ENCODE peak calls at places on chromosome 14, in seven cellular contexts. One of them, this sample, is unnamed.

GRCh38 chr14:56172571-56172971 is 54.4 kb downstream of the PELI2 start:
- DNase-seq in K562: no peak
- DNase-seq in HCT116: no peak
- DNase-seq in H1: no peak
- DNase-seq in HepG2: no peak
- DNase-seq in GM12878: no peak
- DNase-seq in SK-N-SH: no peak
- DNase-seq in this sample: no peak

GRCh38 chr14:28765169-28765906 is 1.2 kb upstream of the FOXG1 start:
- DNase-seq in SK-N-SH: no peak
- DNase-seq in H1: no peak
- DNase-seq in HCT116: no peak
- DNase-seq in K562: no peak
- DNase-seq in GM12878: no peak
- DNase-seq in HepG2: no peak
- DNase-seq in this sample: no peak

GRCh38 chr14:32265584-32265983 is 62.5 kb upstream of the RNU6-8 start:
- DNase-seq in HCT116: no peak
- DNase-seq in H1: no peak
- DNase-seq in K562: no peak
- DNase-seq in SK-N-SH: no peak
- DNase-seq in HepG2: no peak
- DNase-seq in GM12878: no peak
- DNase-seq in this sample: no peak

GRCh38 chr14:56608682-56609081 is 29.1 kb downstream of the TMEM260 start:
- DNase-seq in SK-N-SH: no peak
- DNase-seq in HepG2: no peak
- DNase-seq in K562: no peak
- DNase-seq in HCT116: peak; percentile 19
- DNase-seq in H1: no peak
- DNase-seq in GM12878: no peak
- DNase-seq in this sample: peak; percentile 15

GRCh38 chr14:52703225-52703624 is 3.8 kb upstream of the PSMC6 start:
- DNase-seq in GM12878: no peak
- DNase-seq in SK-N-SH: no peak
- DNase-seq in H1: no peak
- DNase-seq in K562: no peak
- DNase-seq in HepG2: no peak
- DNase-seq in HCT116: no peak
- DNase-seq in this sample: peak; percentile 39

GRCh38 chr14:78835052-78835451 is 664.9 kb downstream of the NRXN3 start:
- DNase-seq in H1: no peak
- DNase-seq in HCT116: no peak
- DNase-seq in GM12878: no peak
- DNase-seq in SK-N-SH: no peak
- DNase-seq in K562: no peak
- DNase-seq in HepG2: no peak
- DNase-seq in this sample: no peak

GRCh38 chr14:57008534-57008933 is 198.3 kb upstream of the OTX2 start:
- DNase-seq in GM12878: no peak
- DNase-seq in HCT116: no peak
- DNase-seq in HepG2: no peak
- DNase-seq in H1: no peak
- DNase-seq in K562: peak; percentile 18
- DNase-seq in SK-N-SH: no peak
- DNase-seq in this sample: no peak

GRCh38 chr14:63840981-63841380 is 11.8 kb upstream of the SYNE2 start:
- DNase-seq in HCT116: no peak
- DNase-seq in SK-N-SH: no peak
- DNase-seq in K562: no peak
- DNase-seq in GM12878: no peak
- DNase-seq in H1: no peak
- DNase-seq in HepG2: peak; percentile 44
- DNase-seq in this sample: no peak

GRCh38 chr14:104979758-104980591 is 1.8 kb upstream of the AHNAK2 start:
- DNase-seq in SK-N-SH: peak; percentile 81
- DNase-seq in GM12878: no peak
- DNase-seq in K562: no peak
- DNase-seq in H1: no peak
- DNase-seq in HepG2: no peak
- DNase-seq in HCT116: no peak
- DNase-seq in this sample: no peak

GRCh38 chr14:60640859-60641721 is 8.2 kb downstream of the SIX1 start:
- DNase-seq in HepG2: no peak
- DNase-seq in GM12878: no peak
- DNase-seq in K562: no peak
- DNase-seq in SK-N-SH: no peak
- DNase-seq in HCT116: no peak
- DNase-seq in H1: no peak
- DNase-seq in this sample: no peak
- TF ChIP-seq JUND in HepG2: no peak
- TF ChIP-seq JUND in GM12878: no peak
- TF ChIP-seq JUND in K562: no peak
- TF ChIP-seq JUND in SK-N-SH: no peak
- TF ChIP-seq JUND in HCT116: no peak
- TF ChIP-seq JUND in H1: no peak
- TF ChIP-seq JUND in this sample: no peak

GRCh38 chr14:20522332-20522731 is 17.0 kb downstream of the RNASE10 start:
- DNase-seq in HCT116: no peak
- DNase-seq in SK-N-SH: no peak
- DNase-seq in GM12878: no peak
- DNase-seq in H1: no peak
- DNase-seq in HepG2: no peak
- DNase-seq in K562: no peak
- DNase-seq in this sample: no peak

GRCh38 chr14:20515846-20516245 is 10.5 kb downstream of the RNASE10 start:
- DNase-seq in SK-N-SH: no peak
- DNase-seq in HCT116: no peak
- DNase-seq in GM12878: no peak
- DNase-seq in H1: no peak
- DNase-seq in HepG2: no peak
- DNase-seq in K562: no peak
- DNase-seq in this sample: no peak

GRCh38 chr14:20512139-20512905 is 7.0 kb downstream of the RNASE10 start:
- DNase-seq in HCT116: no peak
- DNase-seq in SK-N-SH: no peak
- DNase-seq in HepG2: no peak
- DNase-seq in H1: no peak
- DNase-seq in GM12878: no peak
- DNase-seq in K562: no peak
- DNase-seq in this sample: no peak

GRCh38 chr14:20516921-20517320 is 11.6 kb downstream of the RNASE10 start:
- DNase-seq in GM12878: no peak
- DNase-seq in HepG2: no peak
- DNase-seq in SK-N-SH: no peak
- DNase-seq in H1: no peak
- DNase-seq in HCT116: no peak
- DNase-seq in K562: no peak
- DNase-seq in this sample: no peak
- TF ChIP-seq JUND in GM12878: no peak
- TF ChIP-seq JUND in HepG2: no peak
- TF ChIP-seq JUND in SK-N-SH: no peak
- TF ChIP-seq JUND in H1: no peak
- TF ChIP-seq JUND in HCT116: no peak
- TF ChIP-seq JUND in K562: no peak
- TF ChIP-seq JUND in this sample: no peak

GRCh38 chr14:73594491-73594890 is 2.8 kb downstream of the ACOT4 start:
- DNase-seq in HCT116: no peak
- DNase-seq in SK-N-SH: no peak
- DNase-seq in K562: no peak
- DNase-seq in H1: no peak
- DNase-seq in GM12878: no peak
- DNase-seq in HepG2: no peak
- DNase-seq in this sample: no peak

GRCh38 chr14:73589128-73589527 is 2.5 kb upstream of the ACOT4 start:
- DNase-seq in SK-N-SH: no peak
- DNase-seq in HepG2: no peak
- DNase-seq in H1: no peak
- DNase-seq in HCT116: no peak
- DNase-seq in GM12878: no peak
- DNase-seq in K562: no peak
- DNase-seq in this sample: no peak

DNA sequence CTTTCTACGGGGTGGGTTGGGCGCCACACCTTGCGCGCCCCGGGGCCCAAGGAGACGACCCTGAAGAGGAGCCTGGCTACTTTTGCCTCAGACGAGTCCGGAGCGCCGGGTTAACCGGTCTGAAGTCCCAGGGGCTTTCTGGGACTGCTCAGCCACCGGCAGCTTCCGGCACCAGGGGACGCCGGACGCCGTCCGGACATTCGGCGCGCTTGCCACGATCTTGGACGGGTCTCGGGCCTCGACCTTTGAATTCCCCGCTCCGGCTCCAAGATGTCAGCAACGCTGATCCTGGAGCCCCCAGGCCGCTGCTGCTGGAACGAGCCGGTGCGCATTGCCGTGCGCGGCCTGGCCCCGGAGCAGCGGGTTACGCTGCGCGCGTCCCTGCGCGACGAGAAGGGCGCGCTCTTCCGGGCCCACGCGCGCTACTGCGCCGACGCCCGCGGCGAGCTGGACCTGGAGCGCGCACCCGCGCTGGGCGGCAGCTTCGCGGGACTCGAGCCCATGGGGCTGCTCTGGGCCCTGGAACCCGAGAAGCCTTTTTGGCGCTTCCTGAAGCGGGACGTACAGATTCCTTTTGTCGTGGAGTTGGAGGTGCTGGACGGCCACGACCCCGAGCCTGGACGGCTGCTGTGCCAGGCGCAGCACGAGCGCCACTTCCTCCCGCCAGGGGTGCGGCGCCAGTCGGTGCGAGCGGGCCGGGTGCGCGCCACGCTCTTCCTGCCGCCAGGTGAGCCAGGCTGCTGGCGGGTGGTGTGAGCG is at the start of gene ACOT4:
- DNase-seq in GM12878: no peak
- DNase-seq in H1: no peak
- DNase-seq in K562: no peak
- DNase-seq in SK-N-SH: peak; percentile 77
- DNase-seq in HCT116: no peak
- DNase-seq in HepG2: no peak
- DNase-seq in this sample: peak; percentile 84
- TF ChIP-seq JUND in GM12878: no peak
- TF ChIP-seq JUND in H1: no peak
- TF ChIP-seq JUND in K562: no peak
- TF ChIP-seq JUND in SK-N-SH: no peak
- TF ChIP-seq JUND in HCT116: no peak
- TF ChIP-seq JUND in HepG2: no peak
- TF ChIP-seq JUND in this sample: no peak

GRCh38 chr14:106879241-106879640 is 1352.9 kb downstream of the TMEM121 start:
- DNase-seq in H1: no peak
- DNase-seq in HCT116: peak; percentile 10
- DNase-seq in HepG2: peak; percentile 65
- DNase-seq in SK-N-SH: peak; percentile 53
- DNase-seq in K562: peak; percentile 27
- DNase-seq in GM12878: no peak
- DNase-seq in this sample: peak; percentile 96
- TF ChIP-seq JUND in H1: no peak
- TF ChIP-seq JUND in HCT116: no peak
- TF ChIP-seq JUND in HepG2: no peak
- TF ChIP-seq JUND in SK-N-SH: no peak
- TF ChIP-seq JUND in K562: no peak
- TF ChIP-seq JUND in GM12878: no peak
- TF ChIP-seq JUND in this sample: no peak

DNA sequence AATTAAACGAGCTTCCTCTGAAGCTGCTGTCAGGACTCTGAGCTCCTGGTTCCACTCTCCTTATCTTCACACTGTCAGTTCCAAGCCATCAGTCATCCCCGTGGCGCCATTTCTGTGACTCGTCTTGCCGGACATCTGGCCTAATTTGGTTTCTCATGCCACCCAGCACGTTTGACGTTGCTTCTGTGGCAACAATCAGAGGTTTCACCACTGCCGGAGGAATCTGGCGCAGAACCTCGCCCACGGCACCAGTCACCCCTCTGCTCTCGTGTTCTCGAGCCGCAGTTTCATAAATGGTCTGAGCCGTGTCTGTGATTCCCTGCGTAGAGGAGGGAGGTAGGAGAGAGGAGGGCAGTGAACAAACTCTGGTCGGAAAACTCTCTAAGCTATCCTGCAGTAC is 29.7 kb downstream of the BDKRB1 start:
- DNase-seq in H1: no peak
- DNase-seq in HepG2: no peak
- DNase-seq in HCT116: no peak
- DNase-seq in K562: no peak
- DNase-seq in SK-N-SH: peak; percentile 77
- DNase-seq in GM12878: no peak
- DNase-seq in this sample: no peak
- TF ChIP-seq JUND in H1: no peak
- TF ChIP-seq JUND in HepG2: no peak
- TF ChIP-seq JUND in HCT116: no peak
- TF ChIP-seq JUND in K562: no peak
- TF ChIP-seq JUND in SK-N-SH: peak; percentile 27
- TF ChIP-seq JUND in GM12878: no peak
- TF ChIP-seq JUND in this sample: no peak

GRCh38 chr14:33499687-33500086 is 451.2 kb downstream of the EGLN3 start:
- DNase-seq in K562: no peak
- DNase-seq in SK-N-SH: no peak
- DNase-seq in H1: no peak
- DNase-seq in GM12878: no peak
- DNase-seq in HCT116: no peak
- DNase-seq in HepG2: no peak
- DNase-seq in this sample: no peak
- TF ChIP-seq JUND in K562: no peak
- TF ChIP-seq JUND in SK-N-SH: no peak
- TF ChIP-seq JUND in H1: no peak
- TF ChIP-seq JUND in GM12878: no peak
- TF ChIP-seq JUND in HCT116: no peak
- TF ChIP-seq JUND in HepG2: no peak
- TF ChIP-seq JUND in this sample: no peak